ENCODE peak calls at places on chromosomes 2 and 18, in eight cellular contexts. One of them, this sample, is unnamed. For H3K9me3, the result is how much of the 10 kb centered on the place peaks cover.

GRCh38 chr18:36672437-36673344 is 156.1 kb downstream of the TPGS2 start:
- DNase-seq in spleen: no peak
- DNase-seq in H9: no peak
- DNase-seq in K562: no peak
- DNase-seq in suprapubic skin: no peak
- DNase-seq in psoas muscle: peak
- DNase-seq in neural progenitor cell: no peak
- DNase-seq in esophagus squamous epithelium: no peak
- DNase-seq in this sample: no peak

GRCh38 chr2:142710336-142710735 is 167.1 kb upstream of the KYNU start:
- DNase-seq in spleen: no peak
- DNase-seq in H9: no peak
- DNase-seq in K562: no peak
- DNase-seq in suprapubic skin: no peak
- DNase-seq in psoas muscle: no peak
- DNase-seq in neural progenitor cell: no peak
- DNase-seq in esophagus squamous epithelium: no peak
- DNase-seq in this sample: no peak

GRCh38 chr2:106011993-106012392 is 182.1 kb downstream of the UXS1 start:
- DNase-seq in spleen: no peak
- DNase-seq in H9: no peak
- DNase-seq in K562: no peak
- DNase-seq in suprapubic skin: no peak
- DNase-seq in psoas muscle: no peak
- DNase-seq in neural progenitor cell: no peak
- DNase-seq in esophagus squamous epithelium: no peak
- DNase-seq in this sample: no peak

GRCh38 chr2:67865871-67866386 is 196.9 kb downstream of the C1D start:
- DNase-seq in spleen: no peak
- DNase-seq in H9: no peak
- DNase-seq in K562: no peak
- DNase-seq in suprapubic skin: no peak
- DNase-seq in psoas muscle: no peak
- DNase-seq in neural progenitor cell: no peak
- DNase-seq in esophagus squamous epithelium: no peak
- DNase-seq in this sample: no peak

GRCh38 chr2:174749793-174750192 is 14.5 kb downstream of the CHRNA1 start:
- DNase-seq in spleen: no peak
- DNase-seq in H9: no peak
- DNase-seq in K562: no peak
- DNase-seq in suprapubic skin: no peak
- DNase-seq in psoas muscle: no peak
- DNase-seq in neural progenitor cell: no peak
- DNase-seq in esophagus squamous epithelium: no peak
- DNase-seq in this sample: no peak

GRCh38 chr18:10116574-10116973 is 202.8 kb downstream of the VAPA start:
- DNase-seq in spleen: no peak
- DNase-seq in H9: no peak
- DNase-seq in K562: no peak
- DNase-seq in suprapubic skin: no peak
- DNase-seq in psoas muscle: no peak
- DNase-seq in neural progenitor cell: no peak
- DNase-seq in esophagus squamous epithelium: no peak
- DNase-seq in this sample: no peak

GRCh38 chr2:128473175-128474013 is 154.7 kb upstream of the HS6ST1 start:
- DNase-seq in spleen: no peak
- DNase-seq in H9: peak
- DNase-seq in K562: no peak
- DNase-seq in suprapubic skin: peak
- DNase-seq in psoas muscle: peak
- DNase-seq in neural progenitor cell: peak
- DNase-seq in esophagus squamous epithelium: no peak
- DNase-seq in this sample: no peak

GRCh38 chr18:44968336-44968735 is 287.6 kb downstream of the SETBP1 start:
- DNase-seq in spleen: no peak
- DNase-seq in H9: peak
- DNase-seq in K562: no peak
- DNase-seq in suprapubic skin: no peak
- DNase-seq in psoas muscle: no peak
- DNase-seq in neural progenitor cell: peak
- DNase-seq in esophagus squamous epithelium: no peak
- DNase-seq in this sample: no peak

GRCh38 chr2:130243359-130243758 is 45.1 kb upstream of the TUBA3E start:
- DNase-seq in spleen: no peak
- DNase-seq in H9: no peak
- DNase-seq in K562: no peak
- DNase-seq in suprapubic skin: no peak
- DNase-seq in psoas muscle: no peak
- DNase-seq in neural progenitor cell: no peak
- DNase-seq in esophagus squamous epithelium: no peak
- DNase-seq in this sample: no peak

GRCh38 chr2:118609138-118609537 is 238.3 kb downstream of the EN1 start:
- DNase-seq in spleen: no peak
- DNase-seq in H9: no peak
- DNase-seq in K562: no peak
- DNase-seq in suprapubic skin: no peak
- DNase-seq in psoas muscle: no peak
- DNase-seq in neural progenitor cell: no peak
- DNase-seq in esophagus squamous epithelium: no peak
- DNase-seq in this sample: no peak

GRCh38 chr2:191166111-191166755 is 15.4 kb upstream of the STAT4 start:
- DNase-seq in spleen: no peak
- DNase-seq in H9: no peak
- DNase-seq in K562: no peak
- DNase-seq in suprapubic skin: no peak
- DNase-seq in psoas muscle: no peak
- DNase-seq in neural progenitor cell: peak
- DNase-seq in esophagus squamous epithelium: no peak
- DNase-seq in this sample: no peak

GRCh38 chr2:54650612-54651011 is 72.8 kb upstream of the EML6 start:
- DNase-seq in spleen: no peak
- DNase-seq in H9: no peak
- DNase-seq in K562: no peak
- DNase-seq in suprapubic skin: no peak
- DNase-seq in psoas muscle: no peak
- DNase-seq in neural progenitor cell: no peak
- DNase-seq in esophagus squamous epithelium: no peak
- DNase-seq in this sample: no peak

GRCh38 chr2:54648256-54648655 is 75.2 kb upstream of the EML6 start:
- DNase-seq in spleen: no peak
- DNase-seq in H9: no peak
- DNase-seq in K562: no peak
- DNase-seq in suprapubic skin: no peak
- DNase-seq in psoas muscle: no peak
- DNase-seq in neural progenitor cell: no peak
- DNase-seq in esophagus squamous epithelium: no peak
- DNase-seq in this sample: no peak

GRCh38 chr2:54651291-54651690 is 72.2 kb upstream of the EML6 start:
- DNase-seq in spleen: no peak
- DNase-seq in H9: no peak
- DNase-seq in K562: no peak
- DNase-seq in suprapubic skin: no peak
- DNase-seq in psoas muscle: no peak
- DNase-seq in neural progenitor cell: no peak
- DNase-seq in esophagus squamous epithelium: no peak
- DNase-seq in this sample: no peak

GRCh38 chr2:54649191-54649590 is 74.3 kb upstream of the EML6 start:
- DNase-seq in spleen: no peak
- DNase-seq in H9: no peak
- DNase-seq in K562: no peak
- DNase-seq in suprapubic skin: no peak
- DNase-seq in psoas muscle: no peak
- DNase-seq in neural progenitor cell: no peak
- DNase-seq in esophagus squamous epithelium: no peak
- DNase-seq in this sample: no peak

DNA sequence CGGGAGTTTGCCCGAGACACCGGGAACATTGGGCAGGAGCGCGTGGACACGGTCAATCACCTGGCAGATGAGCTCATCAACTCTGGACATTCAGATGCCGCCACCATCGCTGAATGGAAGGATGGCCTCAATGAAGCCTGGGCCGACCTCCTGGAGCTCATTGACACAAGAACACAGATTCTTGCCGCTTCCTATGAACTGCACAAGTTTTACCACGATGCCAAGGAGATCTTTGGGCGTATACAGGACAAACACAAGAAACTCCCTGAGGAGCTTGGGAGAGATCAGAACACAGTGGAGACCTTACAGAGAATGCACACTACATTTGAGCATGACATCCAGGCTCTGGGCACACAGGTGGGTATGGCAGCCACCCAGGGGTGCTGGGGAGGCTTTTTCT is 73.8 kb upstream of the EML6 start:
- DNase-seq in spleen: no peak
- DNase-seq in H9: no peak
- DNase-seq in K562: no peak
- DNase-seq in suprapubic skin: no peak
- DNase-seq in psoas muscle: no peak
- DNase-seq in neural progenitor cell: no peak
- DNase-seq in esophagus squamous epithelium: no peak
- DNase-seq in this sample: no peak
- H3K9me3 ChIP-seq in spleen: under half
- H3K9me3 ChIP-seq in H9: under half
- H3K9me3 ChIP-seq in K562: under half
- H3K9me3 ChIP-seq in suprapubic skin: under half
- H3K9me3 ChIP-seq in psoas muscle: under half
- H3K9me3 ChIP-seq in neural progenitor cell: under half
- H3K9me3 ChIP-seq in esophagus squamous epithelium: under half
- H3K9me3 ChIP-seq in this sample: under half

GRCh38 chr2:241576293-241576654 is 17.7 kb downstream of the BOK start:
- DNase-seq in spleen: peak
- DNase-seq in H9: peak
- DNase-seq in K562: no peak
- DNase-seq in suprapubic skin: no peak
- DNase-seq in psoas muscle: no peak
- DNase-seq in neural progenitor cell: no peak
- DNase-seq in esophagus squamous epithelium: no peak
- DNase-seq in this sample: no peak
- H3K27ac ChIP-seq in spleen: no peak
- H3K27ac ChIP-seq in H9: no peak
- H3K27ac ChIP-seq in K562: no peak
- H3K27ac ChIP-seq in suprapubic skin: no peak
- H3K27ac ChIP-seq in psoas muscle: no peak
- H3K27ac ChIP-seq in neural progenitor cell: no peak
- H3K27ac ChIP-seq in esophagus squamous epithelium: no peak
- H3K27ac ChIP-seq in this sample: no peak

GRCh38 chr2:166418853-166419615 is 43.3 kb upstream of the SCN9A start:
- DNase-seq in spleen: no peak
- DNase-seq in H9: no peak
- DNase-seq in K562: no peak
- DNase-seq in suprapubic skin: no peak
- DNase-seq in psoas muscle: no peak
- DNase-seq in neural progenitor cell: no peak
- DNase-seq in esophagus squamous epithelium: no peak
- DNase-seq in this sample: no peak

GRCh38 chr2:166417669-166418068 is 41.9 kb upstream of the SCN9A start:
- DNase-seq in spleen: no peak
- DNase-seq in H9: no peak
- DNase-seq in K562: no peak
- DNase-seq in suprapubic skin: no peak
- DNase-seq in psoas muscle: no peak
- DNase-seq in neural progenitor cell: peak
- DNase-seq in esophagus squamous epithelium: no peak
- DNase-seq in this sample: no peak

GRCh38 chr2:166424841-166425240 is 49.1 kb upstream of the SCN9A start:
- DNase-seq in spleen: no peak
- DNase-seq in H9: no peak
- DNase-seq in K562: no peak
- DNase-seq in suprapubic skin: no peak
- DNase-seq in psoas muscle: no peak
- DNase-seq in neural progenitor cell: no peak
- DNase-seq in esophagus squamous epithelium: no peak
- DNase-seq in this sample: no peak

DNA sequence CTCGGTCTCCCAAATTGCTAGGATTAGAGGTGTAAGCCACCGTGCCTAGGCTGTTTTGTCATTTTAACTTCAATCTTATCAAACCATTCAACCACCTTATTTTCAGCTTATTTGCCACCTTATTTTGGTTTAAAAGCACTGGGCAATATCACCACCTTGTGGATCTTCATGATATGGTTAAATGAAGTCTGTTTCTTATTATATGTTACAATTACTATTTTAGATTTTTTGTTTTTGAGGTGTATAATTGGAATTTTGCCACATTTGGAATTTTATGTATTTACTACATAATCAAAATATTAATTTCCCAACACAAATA is 43.8 kb upstream of the SCN9A start:
- DNase-seq in spleen: no peak
- DNase-seq in H9: no peak
- DNase-seq in K562: no peak
- DNase-seq in suprapubic skin: no peak
- DNase-seq in psoas muscle: no peak
- DNase-seq in neural progenitor cell: peak
- DNase-seq in esophagus squamous epithelium: no peak
- DNase-seq in this sample: no peak
- TF ChIP-seq CTCF in spleen: peak
- TF ChIP-seq CTCF in H9: peak
- TF ChIP-seq CTCF in K562: peak
- TF ChIP-seq CTCF in suprapubic skin: no peak
- TF ChIP-seq CTCF in psoas muscle: no peak
- TF ChIP-seq CTCF in neural progenitor cell: peak
- TF ChIP-seq CTCF in esophagus squamous epithelium: no peak
- TF ChIP-seq CTCF in this sample: no peak

GRCh38 chr18:13280066-13280795 is 61.7 kb downstream of the LDLRAD4 start:
- DNase-seq in spleen: no peak
- DNase-seq in H9: no peak
- DNase-seq in K562: no peak
- DNase-seq in suprapubic skin: no peak
- DNase-seq in psoas muscle: no peak
- DNase-seq in neural progenitor cell: peak
- DNase-seq in esophagus squamous epithelium: no peak
- DNase-seq in this sample: no peak

GRCh38 chr18:13279181-13280065 is 60.9 kb downstream of the LDLRAD4 start:
- DNase-seq in spleen: no peak
- DNase-seq in H9: no peak
- DNase-seq in K562: no peak
- DNase-seq in suprapubic skin: no peak
- DNase-seq in psoas muscle: no peak
- DNase-seq in neural progenitor cell: no peak
- DNase-seq in esophagus squamous epithelium: no peak
- DNase-seq in this sample: no peak

GRCh38 chr18:13275075-13275474 is 56.5 kb downstream of the LDLRAD4 start:
- DNase-seq in spleen: no peak
- DNase-seq in H9: no peak
- DNase-seq in K562: no peak
- DNase-seq in suprapubic skin: no peak
- DNase-seq in psoas muscle: no peak
- DNase-seq in neural progenitor cell: no peak
- DNase-seq in esophagus squamous epithelium: no peak
- DNase-seq in this sample: no peak

GRCh38 chr18:13276530-13277520 is 58.3 kb downstream of the LDLRAD4 start:
- DNase-seq in spleen: no peak
- DNase-seq in H9: no peak
- DNase-seq in K562: no peak
- DNase-seq in suprapubic skin: no peak
- DNase-seq in psoas muscle: no peak
- DNase-seq in neural progenitor cell: no peak
- DNase-seq in esophagus squamous epithelium: no peak
- DNase-seq in this sample: no peak

DNA sequence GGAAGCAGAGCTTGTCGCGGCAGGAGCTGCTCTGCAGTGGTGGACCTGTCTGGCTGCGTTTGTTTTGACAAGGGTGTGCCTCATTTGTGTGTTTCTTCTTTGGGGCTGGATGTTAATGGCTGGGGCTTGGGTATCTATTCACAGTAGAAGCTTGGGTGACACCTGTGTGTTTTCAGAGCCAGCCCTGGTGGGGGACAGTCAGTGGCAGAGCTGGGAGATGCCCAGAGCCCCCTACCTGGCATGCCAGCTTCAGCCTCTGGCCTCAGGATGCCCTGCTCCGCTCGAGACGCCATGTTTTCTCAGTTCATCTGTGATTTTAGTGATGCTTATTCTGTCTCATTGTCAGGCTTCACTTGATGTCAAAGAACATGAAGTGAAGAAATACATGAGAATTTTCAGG is 59.7 kb downstream of the LDLRAD4 start:
- DNase-seq in spleen: no peak
- DNase-seq in H9: no peak
- DNase-seq in K562: no peak
- DNase-seq in suprapubic skin: no peak
- DNase-seq in psoas muscle: no peak
- DNase-seq in neural progenitor cell: no peak
- DNase-seq in esophagus squamous epithelium: no peak
- DNase-seq in this sample: no peak
- H3K9me3 ChIP-seq in spleen: under half
- H3K9me3 ChIP-seq in H9: under half
- H3K9me3 ChIP-seq in K562: under half
- H3K9me3 ChIP-seq in suprapubic skin: under half
- H3K9me3 ChIP-seq in psoas muscle: under half
- H3K9me3 ChIP-seq in neural progenitor cell: under half
- H3K9me3 ChIP-seq in esophagus squamous epithelium: under half
- H3K9me3 ChIP-seq in this sample: under half